ENCODE peak calls at places on chromosomes 16 and 17, in seven cellular contexts. V is mesendoderm, W is IMR-90, C is neuronal stem cell, I is H1, D is H9, H is trophoblast cell. P is an unnamed sample.

GRCh38 chr16:72236866-72237265 is 64.9 kb upstream of the PMFBP1 start:
- DNase-seq in V (no peak), W (no peak), C (no peak), I (no peak), D (no peak), H (no peak), P (no peak)

GRCh38 chr16:88131256-88131655 is 180.0 kb downstream of the BANP start:
- DNase-seq in V (no peak), W (no peak), C (no peak), I (no peak), D (no peak), H (no peak), P (no peak)

GRCh38 chr16:72357860-72358259 is 185.9 kb upstream of the PMFBP1 start:
- DNase-seq in V (no peak), W (peak), C (no peak), I (no peak), D (no peak), H (no peak), P (no peak)

GRCh38 chr17:60087882-60088669 is 9.4 kb upstream of the HEATR6 start:
- DNase-seq in V (peak), W (no peak), C (no peak), I (no peak), D (peak), H (no peak), P (no peak)

GRCh38 chr17:14303343-14304221 is 2.7 kb downstream of the HS3ST3B1 start:
- DNase-seq in V (peak), W (no peak), C (no peak), I (peak), D (peak), H (peak), P (peak)

GRCh38 chr16:88749358-88749757 is 35.7 kb downstream of the PIEZO1 start:
- DNase-seq in V (no peak), W (no peak), C (no peak), I (no peak), D (no peak), H (no peak), P (no peak)

GRCh38 chr17:76395980-76396379 is 11.6 kb downstream of the SPHK1 start:
- DNase-seq in V (no peak), W (no peak), C (no peak), I (no peak), D (no peak), H (no peak), P (no peak)

GRCh38 chr16:78770353-78771091 is 671.1 kb downstream of the WWOX start:
- DNase-seq in V (peak), W (no peak), C (peak), I (peak), D (peak), H (peak), P (peak)

GRCh38 chr16:48350716-48351115 is 34.5 kb downstream of the SIAH1 start:
- DNase-seq in V (peak), W (no peak), C (no peak), I (no peak), D (no peak), H (peak), P (no peak)

GRCh38 chr16:65532846-65533245 is 411.0 kb upstream of the CDH11 start:
- DNase-seq in V (no peak), W (no peak), C (no peak), I (no peak), D (no peak), H (no peak), P (no peak)

GRCh38 chr17:9837551-9838471 is 12.1 kb downstream of the GLP2R start:
- DNase-seq in V (no peak), W (peak), C (no peak), I (no peak), D (peak), H (no peak), P (peak)

GRCh38 chr17:8013731-8014557 is 11.5 kb downstream of the GUCY2D start:
- DNase-seq in V (no peak), W (no peak), C (no peak), I (no peak), D (no peak), H (no peak), P (no peak)

GRCh38 chr17:39938140-39938869 is 10.8 kb downstream of the LRRC3C start:
- DNase-seq in V (no peak), W (no peak), C (no peak), I (no peak), D (no peak), H (no peak), P (no peak)

GRCh38 chr17:39937462-39937861 is 9.9 kb downstream of the LRRC3C start:
- DNase-seq in V (no peak), W (no peak), C (no peak), I (no peak), D (no peak), H (no peak), P (no peak)

GRCh38 chr17:39942076-39942475 is 14.5 kb downstream of the LRRC3C start:
- DNase-seq in V (no peak), W (no peak), C (no peak), I (no peak), D (no peak), H (no peak), P (no peak)

GRCh38 chr17:39939588-39940419 is 12.3 kb downstream of the LRRC3C start:
- DNase-seq in V (no peak), W (peak), C (no peak), I (no peak), D (no peak), H (no peak), P (peak)

DNA sequence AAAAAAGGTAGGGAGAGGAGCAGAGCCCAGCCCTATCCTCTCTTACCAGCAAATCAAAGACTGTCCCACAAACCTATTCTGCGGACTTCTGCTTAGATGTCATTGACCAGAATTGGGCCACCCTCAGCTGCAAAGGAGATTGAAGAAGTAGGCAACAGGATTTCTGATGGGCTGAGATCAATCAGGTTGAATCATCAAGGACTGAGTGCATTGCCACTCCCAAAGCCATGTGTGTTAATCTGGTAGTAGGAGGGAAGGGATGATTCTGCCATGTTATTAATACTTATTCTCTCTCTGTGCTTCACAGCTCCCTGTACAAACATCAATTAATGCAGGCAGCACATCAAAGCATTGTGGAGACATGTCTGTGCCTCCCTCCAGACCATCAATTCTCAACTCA is 11.5 kb downstream of the LRRC3C start:
- DNase-seq in V (no peak), W (no peak), C (no peak), I (no peak), D (no peak), H (no peak), P (no peak)
- H3K23ac ChIP-seq in V (no peak), W (peak), C (no peak), I (no peak), D (no peak), H (no peak), P (no peak)

GRCh38 chr17:953767-954166 is 25.8 kb downstream of the NXN start:
- DNase-seq in V (no peak), W (no peak), C (no peak), I (no peak), D (no peak), H (no peak), P (no peak)
- H2AK5ac ChIP-seq in V (no peak), W (no peak), C (peak), I (no peak), D (no peak), H (no peak), P (peak)

GRCh38 chr16:68166264-68166663 is 69.7 kb downstream of the ESRP2 start:
- DNase-seq in V (no peak), W (no peak), C (no peak), I (no peak), D (no peak), H (no peak), P (no peak)
- H3K23ac ChIP-seq in V (no peak), W (no peak), C (no peak), I (no peak), D (no peak), H (no peak), P (no peak)

GRCh38 chr16:965487-965886 is 5.3 kb downstream of the LMF1 start:
- DNase-seq in V (no peak), W (no peak), C (no peak), I (no peak), D (no peak), H (no peak), P (no peak)
- H2AK5ac ChIP-seq in V (no peak), W (no peak), C (no peak), I (no peak), D (no peak), H (no peak), P (no peak)